ENCODE peak calls at places on chromosome 13, in seven cellular contexts. X is heart right ventricle; E is amygdala; Y is heart left ventricle; K is activated naive CD4-positive, alpha-beta T cell; Q is right cardiac atrium; G is activated CD8-positive, alpha-beta memory T cell treated with anti-CD3 and anti-CD28 coated beads for 1 hour. Z is an unnamed sample.
A peak's percentile ranks its signal among the peaks of the same experiment; 100 is the strongest.

GRCh38 chr13:113840541-113841354 is 23.1 kb downstream of the GAS6 start:
- DNase-seq in Q (peak; percentile 79), X (no peak), G (no peak), Y (peak; percentile 16), E (peak; percentile 70), K (no peak), Z (no peak)

GRCh38 chr13:23609414-23610186 is 39.4 kb downstream of the TNFRSF19 start:
- DNase-seq in G (no peak), E (no peak), K (no peak), Y (no peak), X (peak; percentile 40), Q (peak; percentile 78), Z (no peak)

GRCh38 chr13:33218020-33218419 is 67.5 kb downstream of the STARD13 start:
- DNase-seq in E (no peak), G (no peak), Q (no peak), K (no peak), X (no peak), Y (no peak), Z (no peak)

GRCh38 chr13:34722931-34723330 is 219.1 kb upstream of the NBEA start:
- DNase-seq in X (no peak), K (no peak), Y (no peak), G (no peak), Q (no peak), E (no peak), Z (no peak)

GRCh38 chr13:60838581-60838980 is 441.6 kb downstream of the TDRD3 start:
- DNase-seq in X (no peak), Q (no peak), Y (no peak), K (no peak), E (no peak), G (no peak), Z (no peak)

GRCh38 chr13:27966641-27967202 is 2.4 kb downstream of the CDX2 start:
- DNase-seq in Y (no peak), Q (no peak), G (no peak), X (no peak), K (no peak), E (no peak), Z (no peak)

GRCh38 chr13:112708560-112709240 is 18.9 kb downstream of the ATP11A start:
- DNase-seq in X (no peak), K (no peak), Y (peak; percentile 44), E (no peak), Q (peak; percentile 49), G (no peak), Z (no peak)

GRCh38 chr13:40653558-40654318 is 12.7 kb downstream of the FOXO1 start:
- DNase-seq in X (no peak), G (no peak), E (no peak), Y (no peak), Q (no peak), K (no peak), Z (no peak)

GRCh38 chr13:94494021-94494420 is 14.5 kb upstream of the DCT start:
- DNase-seq in X (no peak), K (no peak), G (no peak), Y (no peak), E (no peak), Q (no peak), Z (no peak)

GRCh38 chr13:27665333-27665732 is 43.6 kb downstream of the POLR1D start:
- DNase-seq in G (no peak), E (no peak), K (no peak), Y (no peak), Q (no peak), X (no peak), Z (no peak)

GRCh38 chr13:24033527-24034302 is 126.8 kb upstream of the SPATA13 start:
- DNase-seq in G (no peak), Y (no peak), K (no peak), Q (no peak), E (no peak), X (no peak), Z (no peak)

GRCh38 chr13:75481176-75482069 is 546 bp downstream of the TBC1D4 start:
- DNase-seq in K (no peak), X (peak; percentile 19), Y (peak; percentile 36), Q (peak; percentile 79), E (peak; percentile 9), G (no peak), Z (no peak)

Z was measured in stimulated activated CD8-positive, alpha-beta memory T cell treated with anti-CD3 and anti-CD28 coated beads, Interleukin-2, amount 100 ng/mL, for 1 hour.